ENCODE peak calls at places on chromosomes 12 and 14, in ten cellular contexts. B is T-helper 1 cell, Y is AML-193, J is mesenchymal stem cell, G is AG10803, A is ureter, X is iPS-NIHi11, L is Caco-2, E is NCI-H1417 treated with DMSO at 0.1 percent for 48 hours, H is A549. S is an unnamed sample.

GRCh38 chr14:68448379-68448778 is 344.5 kb downstream of the ZFP36L1 start:
- DNase-seq in H (peak), J (no peak), G (no peak), X (no peak), A (no peak), L (no peak), Y (no peak), B (no peak), E (no peak), S (no peak)

GRCh38 chr14:101500061-101500460 is 61.2 kb upstream of the DIO3 start:
- DNase-seq in L (no peak), X (no peak), A (peak), G (no peak), B (no peak), H (no peak), Y (no peak), E (no peak), J (no peak), S (peak)

GRCh38 chr12:104242546-104243206 is 27.1 kb downstream of the TXNRD1 start:
- DNase-seq in A (no peak), J (no peak), L (no peak), X (no peak), H (no peak), E (no peak), Y (no peak), B (no peak), G (no peak), S (no peak)

GRCh38 chr14:75339059-75339458 is 60.4 kb downstream of the FOS start:
- DNase-seq in H (no peak), G (peak), A (no peak), X (no peak), J (peak), E (no peak), L (no peak), B (no peak), Y (no peak), S (no peak)

GRCh38 chr12:26124491-26125450 is at the start of gene BHLHE41:
- DNase-seq in G (peak), X (peak), L (peak), J (peak), H (no peak), B (no peak), Y (no peak), E (no peak), A (peak), S (peak)

GRCh38 chr14:35878272-35879140 is 52.4 kb downstream of the BRMS1L start:
- DNase-seq in X (peak), B (no peak), A (peak), L (no peak), E (no peak), H (peak), Y (no peak), G (peak), J (peak), S (no peak)

GRCh38 chr14:71021347-71022014 is 114.2 kb downstream of the PCNX1 start:
- DNase-seq in H (peak), E (no peak), L (no peak), J (peak), A (no peak), G (peak), Y (no peak), B (no peak), X (no peak), S (no peak)

GRCh38 chr12:54294152-54294913 is 6.5 kb downstream of the NFE2 start:
- DNase-seq in A (no peak), Y (peak), G (peak), H (peak), J (no peak), B (peak), X (peak), E (no peak), L (peak), S (peak)

GRCh38 chr12:130142736-130143135 is 19.5 kb upstream of the FZD10 start:
- DNase-seq in L (no peak), B (no peak), J (no peak), H (no peak), A (no peak), Y (no peak), G (no peak), X (no peak), E (no peak), S (no peak)

GRCh38 chr12:50806176-50806575 is 36.5 kb upstream of the TMPRSS12 start:
- DNase-seq in A (no peak), Y (no peak), X (no peak), G (peak), E (no peak), B (no peak), L (no peak), H (no peak), J (peak), S (no peak)

GRCh38 chr14:92600318-92601053 is 86.9 kb downstream of the RIN3 start:
- DNase-seq in L (no peak), J (peak), B (no peak), G (peak), A (no peak), E (no peak), X (no peak), Y (peak), H (peak), S (no peak)

GRCh38 chr14:35333347-35333730 is 41.2 kb downstream of the PSMA6 start:
- DNase-seq in H (no peak), J (no peak), G (no peak), L (peak), A (no peak), B (no peak), Y (no peak), E (no peak), X (no peak), S (no peak)

GRCh38 chr14:68113328-68113930 is 293.9 kb downstream of the RAD51B start:
- DNase-seq in J (no peak), Y (no peak), G (peak), H (no peak), A (no peak), X (no peak), L (no peak), B (no peak), E (no peak), S (no peak)

GRCh38 chr12:67704071-67704470 is 55.5 kb downstream of the DYRK2 start:
- DNase-seq in H (no peak), Y (no peak), X (no peak), G (no peak), B (no peak), L (no peak), A (no peak), E (no peak), J (no peak), S (no peak)

GRCh38 chr12:124369055-124369900 is 74.4 kb downstream of the RFLNA start:
- DNase-seq in J (peak), L (no peak), E (no peak), G (peak), A (peak), H (peak), Y (no peak), X (peak), B (no peak), S (no peak)

GRCh38 chr12:30420561-30420960 is 275.1 kb downstream of the IPO8 start:
- DNase-seq in G (peak), J (no peak), A (no peak), L (no peak), B (no peak), Y (no peak), E (no peak), X (no peak), H (no peak), S (no peak)

GRCh38 chr12:52774629-52775250 is 2.4 kb downstream of the KRT76 start:
- DNase-seq in A (no peak), G (no peak), J (no peak), B (no peak), E (no peak), H (no peak), X (peak), Y (no peak), L (no peak), S (no peak)

GRCh38 chr12:26250801-26251200 is 55.4 kb downstream of the SSPN start:
- DNase-seq in E (no peak), A (no peak), H (no peak), X (no peak), G (no peak), B (no peak), L (no peak), Y (no peak), J (no peak), S (no peak)

GRCh38 chr12:50555471-50555885 is 50.7 kb downstream of the DIP2B start:
- DNase-seq in Y (no peak), J (no peak), B (no peak), G (no peak), L (no peak), X (no peak), E (no peak), H (no peak), A (no peak), S (no peak)

GRCh38 chr14:70671652-70672327 is 30.1 kb downstream of the TTC9 start:
- DNase-seq in L (no peak), Y (no peak), H (no peak), J (no peak), A (no peak), E (no peak), G (no peak), B (no peak), X (no peak), S (no peak)

GRCh38 chr12:51326762-51327439 is 2.9 kb upstream of the BIN2 start:
- DNase-seq in B (no peak), E (no peak), H (peak), Y (peak), J (peak), A (no peak), L (peak), G (peak), X (no peak), S (no peak)

GRCh38 chr12:19712041-19712440 is 272.7 kb downstream of the AEBP2 start:
- DNase-seq in Y (peak), A (no peak), B (no peak), G (peak), X (no peak), E (no peak), J (peak), H (peak), L (no peak), S (no peak)

GRCh38 chr12:101829639-101830390 is 944 bp downstream of the GNPTAB start:
- DNase-seq in B (no peak), J (peak), X (no peak), G (no peak), H (no peak), E (no peak), L (no peak), Y (no peak), A (no peak), S (no peak)

GRCh38 chr12:50074936-50075807 is 10.0 kb upstream of the SMARCD1 start:
- DNase-seq in H (peak), G (peak), Y (peak), B (peak), J (peak), A (peak), E (peak), L (peak), X (peak), S (peak)

GRCh38 chr14:71833476-71833875 is 98.8 kb upstream of the RGS6 start:
- DNase-seq in G (no peak), H (no peak), B (no peak), L (no peak), A (no peak), J (no peak), X (no peak), Y (no peak), E (no peak), S (no peak)

GRCh38 chr12:116236148-116236731 is 41.3 kb downstream of the MED13L start:
- DNase-seq in L (peak), A (no peak), E (peak), Y (peak), B (peak), J (peak), X (peak), G (peak), H (peak), S (no peak)

GRCh38 chr12:52036587-52037171 is 14.6 kb upstream of the NR4A1 start:
- DNase-seq in A (peak), E (peak), Y (peak), L (peak), H (peak), G (peak), X (peak), J (peak), B (peak), S (peak)

GRCh38 chr14:22276913-22277816 is 311.9 kb downstream of the DAD1 start:
- DNase-seq in X (peak), A (no peak), B (no peak), J (peak), G (peak), L (peak), Y (no peak), H (peak), E (no peak), S (no peak)

GRCh38 chr14:101604228-101604934 is 43.1 kb downstream of the DIO3 start:
- DNase-seq in B (no peak), X (no peak), L (no peak), Y (no peak), J (no peak), G (no peak), A (peak), H (no peak), E (no peak), S (no peak)

GRCh38 chr12:25155031-25155576 is 39.9 kb downstream of the DNAI7 start:
- DNase-seq in A (no peak), Y (peak), G (peak), X (peak), E (no peak), B (no peak), J (peak), L (peak), H (peak), S (no peak)

GRCh38 chr12:22518998-22519397 is 25.3 kb downstream of the C2CD5 start:
- DNase-seq in G (no peak), E (no peak), H (no peak), L (no peak), B (no peak), Y (no peak), A (no peak), X (no peak), J (no peak), S (no peak)

GRCh38 chr12:29041621-29042020 is 107.5 kb upstream of the FAR2 start:
- DNase-seq in E (no peak), H (peak), B (no peak), J (peak), Y (no peak), G (peak), L (peak), X (no peak), A (no peak), S (no peak)

S was measured in 8988T.